ENCODE peak calls at places on chromosomes 2 and 18, in seven cellular contexts. Z is GM03348; W is RWPE1; L is erythroblast; A is COR-L47; Y is anterior cingulate cortex; P is stimulated activated CD8-positive, alpha-beta memory T cell treated with anti-CD3 and anti-CD28 coated beads, Interleukin-7, amount 100 ng/mL, for 1 hour. Q is an unnamed sample.

GRCh38 chr2:204265701-204266310 is 279.5 kb upstream of the PARD3B start:
- DNase-seq in P (no peak), Y (peak; percentile 54), L (no peak), Z (no peak), W (no peak), A (peak; percentile 32), Q (no peak)

GRCh38 chr2:42296226-42296625 is 64.8 kb downstream of the COX7A2L start:
- DNase-seq in L (no peak), Z (no peak), A (no peak), W (no peak), Y (no peak), P (no peak), Q (no peak)

GRCh38 chr2:55986700-55987440 is 63.3 kb upstream of the EFEMP1 start:
- DNase-seq in W (no peak), Z (peak; percentile 32), P (no peak), Y (no peak), L (no peak), A (no peak), Q (no peak)

GRCh38 chr18:58087928-58088722 is 44.1 kb downstream of the NEDD4L start:
- DNase-seq in P (no peak), W (peak; percentile 57), Z (no peak), L (peak; percentile 77), Y (no peak), A (no peak), Q (no peak)

GRCh38 chr2:163045830-163046229 is 207.3 kb upstream of the KCNH7 start:
- DNase-seq in P (no peak), L (no peak), A (no peak), Z (no peak), Y (no peak), W (no peak), Q (no peak)

GRCh38 chr2:30262716-30263309 is 31.5 kb downstream of the LBH start:
- DNase-seq in A (no peak), Y (no peak), L (no peak), P (no peak), W (no peak), Z (no peak), Q (no peak)

GRCh38 chr2:232013701-232014353 is 52.3 kb downstream of the DIS3L2 start:
- DNase-seq in Y (no peak), P (no peak), L (no peak), Z (peak; percentile 80), A (no peak), W (peak; percentile 82), Q (no peak)

GRCh38 chr18:61820842-61821241 is 72.0 kb downstream of the RNF152 start:
- DNase-seq in P (no peak), Z (no peak), L (no peak), A (no peak), Y (no peak), W (no peak), Q (no peak)

GRCh38 chr2:186739739-186740138 is 45.9 kb downstream of the FAM171B start:
- DNase-seq in P (no peak), A (no peak), Y (no peak), L (no peak), Z (no peak), W (no peak), Q (no peak)

GRCh38 chr2:144370937-144371584 is 148.9 kb downstream of the ZEB2 start:
- DNase-seq in L (peak; percentile 62), P (no peak), A (no peak), Z (no peak), W (no peak), Y (no peak), Q (peak; percentile 40)

GRCh38 chr2:17851731-17852585 is 26.5 kb upstream of the KCNS3 start:
- DNase-seq in W (peak; percentile 74), L (peak; percentile 47), A (peak; percentile 35), P (no peak), Z (peak; percentile 88), Y (peak; percentile 26), Q (peak; percentile 45)

GRCh38 chr2:46097714-46098480 is 199.3 kb upstream of the EPAS1 start:
- DNase-seq in Z (peak; percentile 84), A (no peak), W (peak; percentile 87), P (no peak), Y (no peak), L (no peak), Q (peak; percentile 40)

GRCh38 chr2:46332686-46333281 is 35.6 kb downstream of the EPAS1 start:
- DNase-seq in Y (no peak), P (no peak), A (no peak), W (peak; percentile 92), L (no peak), Z (peak; percentile 29), Q (no peak)